ENCODE peak calls at places on chromosomes 5 and 9, in five cellular contexts. K is cardiac muscle cell, J is left ventricle myocardium inferior, Z is heart right ventricle, E is stomach. O is an unnamed sample.

GRCh38 chr9:136275655-136276429 is 28.1 kb downstream of the CCDC187 start:
- DNase-seq in K (no peak), J (no peak), Z (no peak), E (no peak), O (no peak)

GRCh38 chr9:94860678-94861588 is 134.4 kb downstream of the AOPEP start:
- DNase-seq in K (peak; percentile 57), J (no peak), Z (no peak), E (peak; percentile 34), O (no peak)

GRCh38 chr5:151079838-151080619 is 805 bp downstream of the TNIP1 start:
- DNase-seq in K (peak; percentile 67), J (no peak), Z (no peak), E (no peak), O (no peak)

GRCh38 chr5:135349886-135350285 is 49.1 kb downstream of the MACROH2A1 start:
- DNase-seq in K (no peak), J (no peak), Z (no peak), E (no peak), O (no peak)

GRCh38 chr5:5135957-5136676 is 4.0 kb upstream of the ADAMTS16 start:
- DNase-seq in K (no peak), J (no peak), Z (no peak), E (no peak), O (no peak)

GRCh38 chr9:4923580-4924544 is 61.2 kb upstream of the JAK2 start:
- DNase-seq in K (peak; percentile 36), J (no peak), Z (no peak), E (no peak), O (peak; percentile 32)

GRCh38 chr9:71675129-71675856 is 93.0 kb downstream of the CEMIP2 start:
- DNase-seq in K (no peak), J (no peak), Z (no peak), E (no peak), O (no peak)

GRCh38 chr9:37820142-37820541 is 19.5 kb downstream of the DCAF10 start:
- DNase-seq in K (no peak), J (no peak), Z (no peak), E (no peak), O (no peak)

GRCh38 chr5:150142800-150143724 is 12.6 kb downstream of the PDGFRB start:
- DNase-seq in K (peak; percentile 95), J (peak; percentile 84), Z (peak; percentile 74), E (no peak), O (peak; percentile 69)

GRCh38 chr5:124315746-124316415 is 430.6 kb downstream of the ZNF608 start:
- DNase-seq in K (peak; percentile 41), J (no peak), Z (no peak), E (no peak), O (no peak)

GRCh38 chr9:9003184-9003583 is 1203.6 kb upstream of the DMAC1 start:
- DNase-seq in K (peak; percentile 5), J (no peak), Z (peak; percentile 17), E (no peak), O (peak; percentile 73)

GRCh38 chr5:88145603-88146467 is 122.8 kb downstream of the TMEM161B start:
- DNase-seq in K (no peak), J (no peak), Z (no peak), E (no peak), O (no peak)

GRCh38 chr9:124771867-124772621 is 933 bp upstream of the NR6A1 start:
- DNase-seq in K (peak; percentile 81), J (peak; percentile 68), Z (peak; percentile 58), E (peak; percentile 70), O (peak; percentile 81)

GRCh38 chr5:93578813-93579560 is 2.0 kb downstream of the NR2F1-AS1 start:
- DNase-seq in K (peak; percentile 85), J (no peak), Z (peak; percentile 43), E (no peak), O (no peak)

GRCh38 chr5:156121234-156121633 is 205.7 kb upstream of the SGCD start:
- DNase-seq in K (no peak), J (no peak), Z (no peak), E (no peak), O (no peak)

GRCh38 chr9:102892025-102892424 is 103.1 kb upstream of the CYLC2 start:
- DNase-seq in K (no peak), J (no peak), Z (no peak), E (no peak), O (no peak)

GRCh38 chr9:138052322-138052615 is 174.7 kb downstream of the CACNA1B start:
- DNase-seq in K (no peak), J (no peak), Z (no peak), E (peak; percentile 7), O (peak; percentile 6)

GRCh38 chr5:135139397-135140134 is 105.5 kb upstream of the PITX1 start:
- DNase-seq in K (peak; percentile 89), J (no peak), Z (no peak), E (no peak), O (no peak)

GRCh38 chr9:9299134-9299533 is 1313.7 kb downstream of the PTPRD start:
- DNase-seq in K (no peak), J (no peak), Z (no peak), E (no peak), O (no peak)

GRCh38 chr5:143395638-143396352 is 7.7 kb downstream of the NR3C1 start:
- DNase-seq in K (no peak), J (no peak), Z (no peak), E (no peak), O (no peak)

GRCh38 chr5:142110046-142110531 is 1.5 kb downstream of the NDFIP1 start:
- DNase-seq in K (peak; percentile 60), J (no peak), Z (no peak), E (no peak), O (peak; percentile 25)

GRCh38 chr9:100322954-100323536 is 29.7 kb downstream of the TEX10 start:
- DNase-seq in K (peak; percentile 63), J (no peak), Z (no peak), E (peak; percentile 38), O (peak; percentile 52)

GRCh38 chr9:28774433-28775029 is 1201.2 kb upstream of the C9orf72 start:
- DNase-seq in K (peak; percentile 40), J (no peak), Z (no peak), E (no peak), O (no peak)

GRCh38 chr5:157651623-157652376 is 438 bp downstream of the SOX30 start:
- DNase-seq in K (peak; percentile 83), J (peak; percentile 64), Z (peak; percentile 44), E (peak; percentile 73), O (peak; percentile 88)

GRCh38 chr9:120925535-120926396 is 830 bp downstream of the TRAF1 start:
- DNase-seq in K (peak; percentile 87), J (no peak), Z (no peak), E (no peak), O (no peak)

GRCh38 chr5:163434410-163434866 is 3.0 kb upstream of the CCNG1 start:
- DNase-seq in K (peak; percentile 88), J (no peak), Z (no peak), E (peak; percentile 34), O (peak; percentile 19)

DNA sequence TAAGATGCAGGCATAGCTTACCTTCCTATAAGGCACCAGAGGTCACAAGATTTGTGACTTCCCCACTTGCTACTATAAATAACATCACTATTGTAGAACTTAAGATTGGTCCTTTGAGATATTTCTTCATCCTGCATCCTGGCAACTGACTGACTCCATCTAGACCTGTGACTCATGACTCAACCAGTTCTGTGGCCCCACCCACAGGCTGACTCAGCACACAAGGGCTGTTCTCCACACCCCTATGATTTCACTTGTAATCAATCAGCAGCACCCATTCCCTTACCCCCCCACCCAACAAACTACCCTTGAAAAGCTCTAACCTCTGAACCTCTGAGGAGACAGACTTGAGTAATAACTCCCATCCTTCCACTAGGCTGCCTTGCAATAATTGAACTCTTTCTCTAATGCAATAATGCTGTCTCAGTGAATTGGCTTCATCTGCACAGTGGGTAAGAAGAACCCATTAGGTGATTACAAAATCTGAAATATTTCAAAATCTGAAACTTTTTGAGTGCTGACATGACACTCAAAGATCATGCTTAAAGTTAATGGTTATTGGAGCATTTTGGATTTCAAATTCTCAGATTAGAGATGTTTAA is 296.7 kb downstream of the ARL15 start:
- DNase-seq in K (peak; percentile 83), J (no peak), Z (no peak), E (no peak), O (no peak)
- H3K27ac ChIP-seq in K (no peak overlapping the region), J (no peak overlapping the region), Z (no peak overlapping the region), E (no peak overlapping the region), O (no peak overlapping the region)

GRCh38 chr5:43033845-43034590 is 6.1 kb downstream of the ANXA2R start:
- DNase-seq in K (peak; percentile 44), J (no peak), Z (no peak), E (no peak), O (no peak)
- H3K4me3 ChIP-seq in K (peak overlapping the region; percentile 1), J (peak overlapping the region; percentile 56), Z (peak overlapping the region; percentile 28), E (no peak overlapping the region), O (peak overlapping the region; percentile 14)

DNA sequence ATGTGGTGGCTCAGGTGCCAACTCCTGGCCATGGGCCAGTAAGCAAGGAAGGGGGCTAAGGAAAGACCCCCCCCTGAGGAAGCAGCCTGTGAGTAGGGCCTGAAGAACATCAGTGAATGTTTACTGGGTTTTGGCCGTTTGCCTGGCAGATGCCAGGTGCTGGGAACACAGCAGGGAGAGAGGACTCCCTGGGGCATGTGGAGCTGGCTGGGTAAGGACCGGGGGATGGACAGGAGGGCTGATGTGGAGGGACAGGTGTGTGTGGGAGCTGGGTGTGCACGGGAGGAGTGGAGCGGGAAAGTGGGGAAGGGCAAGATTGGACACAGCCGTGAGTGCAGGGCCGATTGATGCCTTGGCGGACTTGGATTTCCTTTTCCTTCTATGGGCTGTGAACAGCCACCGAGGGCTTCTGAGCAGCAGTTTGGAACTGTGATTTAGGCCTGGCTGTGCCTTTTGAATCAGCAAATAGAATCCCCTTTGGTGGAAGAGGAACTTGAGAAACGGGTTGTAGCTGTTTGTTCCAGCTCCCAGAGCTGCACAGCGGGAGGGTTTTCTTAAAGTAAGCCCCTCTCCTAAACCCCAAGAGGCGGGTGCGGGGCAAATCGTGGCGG is 3.1 kb downstream of the HMCN2 start:
- DNase-seq in K (no peak), J (no peak), Z (no peak), E (no peak), O (no peak)
- H3K27me3 ChIP-seq in K (peaks cover 54% of the 10 kb centered on the region), J (peaks cover 53% of the 10 kb centered on the region), Z (peaks cover 49% of the 10 kb centered on the region), E (peaks cover 53% of the 10 kb centered on the region), O (no peaks in the 10 kb centered on the region)

DNA sequence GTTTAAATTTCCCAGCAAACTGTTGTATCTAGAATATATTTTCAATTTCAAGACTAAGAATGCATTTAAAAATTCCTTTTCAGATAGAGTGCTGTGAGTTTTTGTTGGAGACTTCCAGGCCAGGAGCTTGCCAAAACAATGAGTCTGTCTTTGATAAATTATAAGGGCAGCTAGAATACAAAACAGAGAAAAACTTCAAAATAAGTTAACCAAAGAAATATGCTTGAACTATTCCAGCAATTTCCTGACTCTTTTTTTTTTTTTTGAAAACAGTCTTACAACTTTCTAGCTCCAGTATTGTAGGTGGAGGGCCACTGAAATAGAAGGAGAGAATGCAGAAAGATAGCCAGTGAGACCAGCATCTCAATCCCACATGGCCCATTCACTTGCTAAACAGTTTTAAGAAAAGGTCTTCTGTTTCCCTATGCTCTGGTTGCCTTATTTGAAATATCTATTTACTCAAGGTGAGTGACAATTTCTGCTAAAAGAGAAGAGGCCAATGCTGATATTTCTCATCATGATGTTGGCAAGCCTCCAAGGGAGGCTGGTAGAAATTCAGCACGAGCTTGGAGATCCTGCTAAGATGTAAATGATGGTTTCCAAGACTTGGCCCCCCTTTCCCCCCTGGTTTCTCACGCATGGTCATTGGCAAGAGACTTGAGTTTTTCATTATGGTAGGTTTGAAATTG is 103.2 kb downstream of the USP20 start:
- DNase-seq in K (peak; percentile 81), J (no peak), Z (no peak), E (no peak), O (no peak)
- H3K27ac ChIP-seq in K (no peak overlapping the region), J (peak overlapping the region; percentile 27), Z (peak overlapping the region; percentile 5), E (peak overlapping the region; percentile 74), O (no peak overlapping the region)

GRCh38 chr5:175681975-175682354 is 24.1 kb downstream of the HRH2 start:
- DNase-seq in K (peak; percentile 22), J (no peak), Z (no peak), E (no peak), O (no peak)
- H3K4me3 ChIP-seq in K (no peak overlapping the region), J (peak overlapping the region; percentile 37), Z (no peak overlapping the region), E (no peak overlapping the region), O (no peak overlapping the region)